ENCODE peak calls at places on chromosomes 4 and X, in six cellular contexts. T, Z, X, Q, V and G are unnamed samples.

GRCh38 chrX:148947399-148948025 is 447.1 kb downstream of the AFF2 start:
- DNase-seq in Q (no peak), V (no peak), X (no peak), Z (no peak), T (no peak), G (no peak)

GRCh38 chr4:34572026-34572425 is 1672.3 kb downstream of the ARAP2 start:
- DNase-seq in Z (no peak), X (no peak), V (no peak), T (no peak), Q (no peak), G (no peak)

GRCh38 chr4:44100456-44100855 is 348.2 kb downstream of the KCTD8 start:
- DNase-seq in Z (no peak), T (no peak), X (no peak), V (no peak), Q (no peak), G (no peak)

GRCh38 chr4:20248155-20248558 is 3.5 kb upstream of the SLIT2 start:
- DNase-seq in X (no peak), Q (no peak), V (no peak), Z (no peak), T (peak; percentile 45), G (peak; percentile 40)

GRCh38 chrX:87664381-87664780 is 146.8 kb downstream of the KLHL4 start:
- DNase-seq in T (no peak), V (no peak), Q (no peak), Z (no peak), X (no peak), G (no peak)

GRCh38 chr4:168475745-168476144 is 4.5 kb downstream of the DDX60L start:
- DNase-seq in X (no peak), T (no peak), Z (no peak), Q (no peak), V (no peak), G (no peak)

GRCh38 chr4:4390046-4390445 is 3.1 kb downstream of the NSG1 start:
- DNase-seq in Q (no peak), Z (no peak), X (no peak), T (no peak), V (no peak), G (no peak)

GRCh38 chrX:12370444-12371089 is 232.3 kb downstream of the FRMPD4 start:
- DNase-seq in Z (no peak), V (peak; percentile 60), X (no peak), T (peak; percentile 46), Q (no peak), G (peak; percentile 89)

GRCh38 chr4:176309046-176309445 is 10.7 kb upstream of the SPCS3 start:
- DNase-seq in Q (no peak), Z (no peak), T (no peak), X (no peak), V (no peak), G (no peak)

GRCh38 chr4:110869862-110870577 is 247.1 kb upstream of the PITX2 start:
- DNase-seq in Q (no peak), V (no peak), X (no peak), Z (no peak), T (no peak), G (no peak)

GRCh38 chr4:85420831-85421230 is 54.1 kb upstream of the ARHGAP24 start:
- DNase-seq in Z (no peak), Q (no peak), X (no peak), T (no peak), V (no peak), G (no peak)

GRCh38 chrX:66638591-66639500 is at the start of gene EDA2R:
- DNase-seq in T (peak; percentile 88), Z (peak; percentile 28), X (no peak), V (no peak), Q (peak; percentile 1), G (peak; percentile 45)

GRCh38 chr4:1980561-1981041 is 28.2 kb downstream of the NELFA start:
- DNase-seq in Q (no peak), X (no peak), T (no peak), V (no peak), Z (no peak), G (no peak)

GRCh38 chrX:150683536-150684146 is 9.6 kb upstream of the MTMR1 start:
- DNase-seq in T (no peak), Q (no peak), Z (no peak), V (no peak), X (no peak), G (no peak)

GRCh38 chr4:91935217-91935616 is 368.5 kb upstream of the GRID2 start:
- DNase-seq in Z (no peak), X (no peak), T (no peak), Q (no peak), V (no peak), G (no peak)

GRCh38 chrX:95728446-95728845 is 956.2 kb upstream of the DIAPH2 start:
- DNase-seq in T (no peak), V (no peak), Q (no peak), Z (no peak), X (no peak), G (no peak)

GRCh38 chrX:100083146-100083715 is 326.8 kb downstream of the PCDH19 start:
- DNase-seq in V (no peak), Z (no peak), Q (no peak), T (no peak), X (no peak), G (no peak)

GRCh38 chr4:1115528-1116293 is 2.3 kb upstream of the RNF212 start:
- DNase-seq in Q (no peak), T (no peak), Z (no peak), V (no peak), X (no peak), G (no peak)

GRCh38 chrX:78514852-78515251 is 144.3 kb downstream of the RTL3 start:
- DNase-seq in Q (no peak), Z (no peak), V (no peak), X (no peak), T (peak; percentile 4), G (no peak)

GRCh38 chr4:6695660-6696581 is 2.2 kb downstream of the S100P start:
- DNase-seq in V (no peak), T (no peak), X (no peak), Q (peak; percentile 34), Z (peak; percentile 67), G (no peak)

GRCh38 chr4:183348136-183348535 is 25.9 kb upstream of the CLDN24 start:
- DNase-seq in X (no peak), Q (no peak), V (no peak), T (no peak), Z (no peak), G (no peak)

GRCh38 chrX:115693476-115693875 is 132.5 kb downstream of the PLS3 start:
- DNase-seq in Q (no peak), X (no peak), Z (no peak), T (no peak), V (no peak), G (no peak)

GRCh38 chr4:56686537-56687231 is 5.6 kb upstream of the HOPX start:
- DNase-seq in Z (no peak), V (no peak), T (no peak), Q (no peak), X (no peak), G (no peak)

GRCh38 chr4:17771284-17771908 is 10.0 kb downstream of the FAM184B start:
- DNase-seq in Q (no peak), Z (no peak), X (no peak), V (no peak), T (no peak), G (no peak)

GRCh38 chr4:74407891-74408290 is 37.0 kb upstream of the AREG start:
- DNase-seq in Z (no peak), T (no peak), V (no peak), Q (no peak), X (no peak), G (no peak)

GRCh38 chrX:69158166-69159040 is 6.8 kb downstream of the PJA1 start:
- DNase-seq in Q (peak; percentile 13), Z (no peak), X (no peak), V (no peak), T (peak; percentile 61), G (no peak)

GRCh38 chr4:155629183-155629825 is 37.3 kb upstream of the GUCY1A1 start:
- DNase-seq in Q (no peak), V (no peak), Z (no peak), T (peak; percentile 72), X (no peak), G (no peak)

GRCh38 chrX:3160771-3161170 is 119.5 kb downstream of the ARSF start:
- DNase-seq in Z (no peak), T (no peak), V (no peak), X (no peak), Q (no peak), G (no peak)

GRCh38 chr4:15778742-15779231 is 659 bp downstream of the CD38 start:
- DNase-seq in V (no peak), X (peak; percentile 75), Q (peak; percentile 36), Z (peak; percentile 41), T (peak; percentile 26), G (no peak)

GRCh38 chr4:174521800-174522182 is 497 bp downstream of the HPGD start:
- DNase-seq in V (no peak), Q (no peak), Z (peak; percentile 1), X (peak; percentile 55), T (no peak), G (no peak)